ENCODE peak calls at places on chromosomes 6 and 20, in eight cellular contexts. One of them, this sample, is unnamed. For H3K4me1, the result is how much of the 10 kb centered on the place peaks cover.

GRCh38 chr6:106149472-106150069 is 63.4 kb downstream of the PRDM1 start:
- DNase-seq in Panc1: no peak
- DNase-seq in esophagus squamous epithelium: no peak
- DNase-seq in aorta: no peak
- DNase-seq in right cardiac atrium: no peak
- DNase-seq in OCI-LY7: no peak
- DNase-seq in HAP-1: no peak
- DNase-seq in heart left ventricle: no peak
- DNase-seq in this sample: no peak

GRCh38 chr6:121597654-121598053 is 162.2 kb downstream of the GJA1 start:
- DNase-seq in esophagus squamous epithelium: no peak
- DNase-seq in heart left ventricle: no peak
- DNase-seq in aorta: no peak
- DNase-seq in HAP-1: no peak
- DNase-seq in Panc1: no peak
- DNase-seq in right cardiac atrium: no peak
- DNase-seq in OCI-LY7: no peak
- DNase-seq in this sample: no peak

GRCh38 chr20:33169176-33169794 is 1.3 kb downstream of the BPIFA2 start:
- DNase-seq in aorta: no peak
- DNase-seq in OCI-LY7: peak
- DNase-seq in right cardiac atrium: no peak
- DNase-seq in Panc1: no peak
- DNase-seq in esophagus squamous epithelium: no peak
- DNase-seq in HAP-1: no peak
- DNase-seq in heart left ventricle: no peak
- DNase-seq in this sample: no peak

GRCh38 chr20:61735503-61735785 is 330.2 kb downstream of the TAF4 start:
- DNase-seq in right cardiac atrium: peak
- DNase-seq in aorta: peak
- DNase-seq in HAP-1: no peak
- DNase-seq in esophagus squamous epithelium: no peak
- DNase-seq in Panc1: no peak
- DNase-seq in heart left ventricle: peak
- DNase-seq in OCI-LY7: no peak
- DNase-seq in this sample: peak

GRCh38 chr6:143176090-143177021 is 115.7 kb downstream of the AIG1 start:
- DNase-seq in HAP-1: no peak
- DNase-seq in heart left ventricle: no peak
- DNase-seq in esophagus squamous epithelium: no peak
- DNase-seq in Panc1: no peak
- DNase-seq in right cardiac atrium: no peak
- DNase-seq in OCI-LY7: no peak
- DNase-seq in aorta: no peak
- DNase-seq in this sample: no peak

GRCh38 chr6:63904844-63905243 is 269.2 kb downstream of the PHF3 start:
- DNase-seq in HAP-1: no peak
- DNase-seq in OCI-LY7: no peak
- DNase-seq in Panc1: no peak
- DNase-seq in heart left ventricle: no peak
- DNase-seq in right cardiac atrium: no peak
- DNase-seq in aorta: no peak
- DNase-seq in esophagus squamous epithelium: no peak
- DNase-seq in this sample: no peak

GRCh38 chr6:155221086-155221485 is 42.7 kb upstream of the CLDN20 start:
- DNase-seq in HAP-1: no peak
- DNase-seq in esophagus squamous epithelium: no peak
- DNase-seq in Panc1: no peak
- DNase-seq in heart left ventricle: no peak
- DNase-seq in OCI-LY7: no peak
- DNase-seq in right cardiac atrium: no peak
- DNase-seq in aorta: no peak
- DNase-seq in this sample: no peak

GRCh38 chr6:167118839-167119238 is 4.1 kb upstream of the CCR6 start:
- DNase-seq in Panc1: no peak
- DNase-seq in aorta: no peak
- DNase-seq in heart left ventricle: no peak
- DNase-seq in esophagus squamous epithelium: no peak
- DNase-seq in OCI-LY7: no peak
- DNase-seq in HAP-1: no peak
- DNase-seq in right cardiac atrium: no peak
- DNase-seq in this sample: no peak

GRCh38 chr6:82712826-82713225 is 349.2 kb downstream of the TPBG start:
- DNase-seq in right cardiac atrium: no peak
- DNase-seq in aorta: no peak
- DNase-seq in heart left ventricle: no peak
- DNase-seq in HAP-1: peak
- DNase-seq in Panc1: no peak
- DNase-seq in OCI-LY7: peak
- DNase-seq in esophagus squamous epithelium: no peak
- DNase-seq in this sample: no peak

GRCh38 chr20:667351-668034 is 8.1 kb downstream of the SCRT2 start:
- DNase-seq in heart left ventricle: no peak
- DNase-seq in OCI-LY7: peak
- DNase-seq in aorta: peak
- DNase-seq in HAP-1: no peak
- DNase-seq in esophagus squamous epithelium: no peak
- DNase-seq in right cardiac atrium: peak
- DNase-seq in Panc1: no peak
- DNase-seq in this sample: peak

GRCh38 chr20:59591061-59591460 is 13.3 kb upstream of the PHACTR3 start:
- DNase-seq in OCI-LY7: no peak
- DNase-seq in aorta: no peak
- DNase-seq in right cardiac atrium: no peak
- DNase-seq in HAP-1: no peak
- DNase-seq in Panc1: no peak
- DNase-seq in esophagus squamous epithelium: no peak
- DNase-seq in heart left ventricle: peak
- DNase-seq in this sample: no peak

GRCh38 chr6:170268216-170269129 is 22.4 kb downstream of the DLL1 start:
- DNase-seq in OCI-LY7: no peak
- DNase-seq in esophagus squamous epithelium: no peak
- DNase-seq in HAP-1: no peak
- DNase-seq in Panc1: no peak
- DNase-seq in right cardiac atrium: peak
- DNase-seq in aorta: no peak
- DNase-seq in heart left ventricle: peak
- DNase-seq in this sample: peak

GRCh38 chr6:158488065-158488464 is 71.8 kb upstream of the TMEM181 start:
- DNase-seq in esophagus squamous epithelium: no peak
- DNase-seq in HAP-1: no peak
- DNase-seq in aorta: no peak
- DNase-seq in heart left ventricle: no peak
- DNase-seq in right cardiac atrium: no peak
- DNase-seq in OCI-LY7: no peak
- DNase-seq in Panc1: peak
- DNase-seq in this sample: no peak

GRCh38 chr6:148438593-148438992 is 96.0 kb downstream of the SASH1 start:
- DNase-seq in aorta: no peak
- DNase-seq in OCI-LY7: no peak
- DNase-seq in esophagus squamous epithelium: no peak
- DNase-seq in right cardiac atrium: no peak
- DNase-seq in HAP-1: no peak
- DNase-seq in heart left ventricle: no peak
- DNase-seq in Panc1: no peak
- DNase-seq in this sample: no peak
- H3K4me1 ChIP-seq in aorta: under half
- H3K4me1 ChIP-seq in OCI-LY7: under half
- H3K4me1 ChIP-seq in esophagus squamous epithelium: under half
- H3K4me1 ChIP-seq in right cardiac atrium: under half
- H3K4me1 ChIP-seq in HAP-1: under half
- H3K4me1 ChIP-seq in heart left ventricle: under half
- H3K4me1 ChIP-seq in Panc1: under half
- H3K4me1 ChIP-seq in this sample: under half

DNA sequence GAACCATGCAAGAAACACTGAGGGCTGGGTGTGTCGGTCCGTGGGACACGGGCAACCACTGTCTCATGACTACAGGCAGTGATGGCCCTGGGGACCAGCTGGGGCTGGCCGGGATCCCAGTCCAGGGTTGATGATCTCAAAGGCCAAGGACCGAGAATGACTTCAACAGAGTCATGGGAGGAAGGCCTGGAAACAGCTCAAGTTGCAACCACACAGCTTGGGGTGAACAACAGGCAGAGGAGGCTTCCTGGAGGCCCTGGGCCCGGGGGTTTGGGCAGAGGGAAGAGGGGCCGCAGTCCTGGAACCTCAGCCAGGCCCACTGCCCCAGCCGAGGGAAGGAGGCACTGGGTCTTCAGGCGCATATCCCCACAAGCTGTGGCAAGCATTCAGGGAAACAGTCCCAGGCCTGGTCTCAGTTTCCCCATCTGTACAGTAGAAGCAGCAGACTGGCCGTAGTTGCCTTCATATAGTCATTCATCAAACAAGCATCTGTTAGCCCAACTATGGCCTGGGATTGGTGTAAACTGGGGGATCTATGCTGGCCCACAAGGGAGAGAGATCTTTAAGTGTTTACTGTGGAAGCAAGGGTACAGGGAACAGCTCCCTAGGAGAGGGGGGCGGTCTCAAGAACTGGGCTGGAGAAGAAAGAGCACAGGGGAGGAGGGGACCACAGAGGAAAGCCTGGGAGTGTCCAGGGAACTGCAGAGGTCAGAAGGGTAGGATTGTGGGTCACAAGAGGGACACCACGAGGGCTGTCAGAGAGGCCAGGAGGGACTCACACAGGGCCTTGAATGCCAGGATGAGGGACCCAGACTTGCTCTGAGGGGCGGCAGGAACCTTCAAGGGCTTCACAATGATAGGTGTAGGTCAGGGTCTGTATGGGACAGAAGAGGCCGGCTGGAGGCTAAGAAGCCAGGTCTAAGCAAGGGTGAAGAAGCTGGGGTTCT is 2.1 kb downstream of the MYL9 start:
- DNase-seq in heart left ventricle: peak
- DNase-seq in right cardiac atrium: peak
- DNase-seq in Panc1: no peak
- DNase-seq in HAP-1: no peak
- DNase-seq in esophagus squamous epithelium: no peak
- DNase-seq in OCI-LY7: no peak
- DNase-seq in aorta: peak
- DNase-seq in this sample: peak
- H3K4me3 ChIP-seq in heart left ventricle: peak
- H3K4me3 ChIP-seq in right cardiac atrium: peak
- H3K4me3 ChIP-seq in Panc1: no peak
- H3K4me3 ChIP-seq in HAP-1: no peak
- H3K4me3 ChIP-seq in esophagus squamous epithelium: peak
- H3K4me3 ChIP-seq in OCI-LY7: no peak
- H3K4me3 ChIP-seq in aorta: peak
- H3K4me3 ChIP-seq in this sample: peak

GRCh38 chr20:10658876-10659632 is 14.7 kb downstream of the JAG1 start:
- DNase-seq in esophagus squamous epithelium: no peak
- DNase-seq in aorta: no peak
- DNase-seq in HAP-1: no peak
- DNase-seq in heart left ventricle: no peak
- DNase-seq in Panc1: no peak
- DNase-seq in right cardiac atrium: no peak
- DNase-seq in OCI-LY7: no peak
- DNase-seq in this sample: no peak
- H3K4me1 ChIP-seq in esophagus squamous epithelium: under half
- H3K4me1 ChIP-seq in aorta: under half
- H3K4me1 ChIP-seq in HAP-1: under half
- H3K4me1 ChIP-seq in heart left ventricle: half or more
- H3K4me1 ChIP-seq in Panc1: under half
- H3K4me1 ChIP-seq in right cardiac atrium: under half
- H3K4me1 ChIP-seq in OCI-LY7: under half
- H3K4me1 ChIP-seq in this sample: under half

GRCh38 chr20:53827292-53827995 is 233.8 kb upstream of the ZNF217 start:
- DNase-seq in OCI-LY7: no peak
- DNase-seq in esophagus squamous epithelium: no peak
- DNase-seq in HAP-1: no peak
- DNase-seq in Panc1: no peak
- DNase-seq in right cardiac atrium: no peak
- DNase-seq in aorta: no peak
- DNase-seq in heart left ventricle: no peak
- DNase-seq in this sample: no peak

GRCh38 chr20:53826597-53827291 is 233.1 kb upstream of the ZNF217 start:
- DNase-seq in heart left ventricle: no peak
- DNase-seq in OCI-LY7: peak
- DNase-seq in right cardiac atrium: no peak
- DNase-seq in esophagus squamous epithelium: no peak
- DNase-seq in aorta: no peak
- DNase-seq in Panc1: no peak
- DNase-seq in HAP-1: no peak
- DNase-seq in this sample: peak

GRCh38 chr20:53829086-53829703 is 235.6 kb upstream of the ZNF217 start:
- DNase-seq in OCI-LY7: peak
- DNase-seq in right cardiac atrium: no peak
- DNase-seq in heart left ventricle: no peak
- DNase-seq in Panc1: peak
- DNase-seq in esophagus squamous epithelium: no peak
- DNase-seq in aorta: no peak
- DNase-seq in HAP-1: peak
- DNase-seq in this sample: no peak

GRCh38 chr20:53828673-53829085 is 235.0 kb upstream of the ZNF217 start:
- DNase-seq in right cardiac atrium: no peak
- DNase-seq in esophagus squamous epithelium: no peak
- DNase-seq in aorta: no peak
- DNase-seq in heart left ventricle: peak
- DNase-seq in HAP-1: peak
- DNase-seq in Panc1: peak
- DNase-seq in OCI-LY7: peak
- DNase-seq in this sample: no peak

GRCh38 chr20:53827996-53828672 is 234.5 kb upstream of the ZNF217 start:
- DNase-seq in Panc1: peak
- DNase-seq in esophagus squamous epithelium: no peak
- DNase-seq in OCI-LY7: no peak
- DNase-seq in aorta: no peak
- DNase-seq in HAP-1: peak
- DNase-seq in heart left ventricle: no peak
- DNase-seq in right cardiac atrium: no peak
- DNase-seq in this sample: no peak
- H3K4me3 ChIP-seq in Panc1: no peak
- H3K4me3 ChIP-seq in esophagus squamous epithelium: peak
- H3K4me3 ChIP-seq in OCI-LY7: peak
- H3K4me3 ChIP-seq in aorta: peak
- H3K4me3 ChIP-seq in HAP-1: no peak
- H3K4me3 ChIP-seq in heart left ventricle: no peak
- H3K4me3 ChIP-seq in right cardiac atrium: peak
- H3K4me3 ChIP-seq in this sample: peak

DNA sequence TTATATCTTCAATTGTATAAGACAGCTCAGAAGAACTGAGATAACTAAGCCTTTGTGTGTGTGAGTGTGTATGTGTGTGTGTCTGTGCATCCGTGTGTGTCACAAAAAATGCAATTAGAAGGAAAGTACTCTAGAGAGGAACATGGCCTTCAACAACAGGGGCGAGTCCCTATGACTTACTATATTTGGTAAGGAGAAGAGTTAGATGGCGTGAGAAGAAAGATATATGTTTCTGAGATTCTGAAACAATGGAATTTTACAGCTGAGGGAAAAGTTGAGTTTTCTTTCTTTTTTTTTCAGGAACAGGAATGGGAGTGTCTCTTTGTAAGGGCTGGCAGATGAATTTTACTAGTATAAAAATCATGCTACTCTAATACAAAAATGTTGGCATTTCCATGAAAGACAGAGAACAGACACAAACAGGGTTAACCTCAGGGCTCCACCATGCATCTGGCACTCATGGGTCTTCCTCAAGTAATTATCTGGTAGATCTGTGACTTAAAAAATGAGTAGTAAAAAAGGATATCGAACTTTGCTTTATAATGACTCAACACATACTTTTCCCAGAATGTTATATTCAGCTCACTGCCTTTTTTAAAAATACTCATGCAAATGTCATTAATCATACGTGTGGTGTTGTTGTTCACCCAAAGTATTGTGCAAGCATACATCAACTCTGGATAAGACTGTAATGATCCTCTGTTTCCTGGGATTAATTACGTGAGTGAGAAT is 12.9 kb upstream of the SASH1 start:
- DNase-seq in OCI-LY7: no peak
- DNase-seq in esophagus squamous epithelium: no peak
- DNase-seq in heart left ventricle: no peak
- DNase-seq in right cardiac atrium: no peak
- DNase-seq in HAP-1: no peak
- DNase-seq in Panc1: no peak
- DNase-seq in aorta: no peak
- DNase-seq in this sample: no peak
- H3K4me1 ChIP-seq in OCI-LY7: under half
- H3K4me1 ChIP-seq in esophagus squamous epithelium: under half
- H3K4me1 ChIP-seq in heart left ventricle: under half
- H3K4me1 ChIP-seq in right cardiac atrium: under half
- H3K4me1 ChIP-seq in HAP-1: under half
- H3K4me1 ChIP-seq in Panc1: under half
- H3K4me1 ChIP-seq in aorta: under half
- H3K4me1 ChIP-seq in this sample: under half

This sample was measured in kidney.